ENCODE peak calls at places on chromosomes 2 and 18, in eight cellular contexts. I is non-pigmented ciliary epithelial cell, O is NCI-H1436 treated with DMSO at 0.1 percent for 48 hours, C is hypothalamus, B is EH, R is thoracic aorta, M is DND-41, H is suprapubic skin. V is an unnamed sample.

GRCh38 chr2:86417961-86418360 is 23.2 kb upstream of the KDM3A start:
- DNase-seq in I (no peak), H (no peak), M (no peak), R (no peak), B (no peak), C (no peak), O (no peak), V (peak)

GRCh38 chr2:230411484-230412368 is 4.3 kb upstream of the SP100 start:
- DNase-seq in C (no peak), O (no peak), M (peak), I (no peak), B (peak), H (peak), R (no peak), V (peak)

GRCh38 chr18:36247036-36247435 is 50.5 kb upstream of the FHOD3 start:
- DNase-seq in B (peak), M (no peak), O (no peak), R (no peak), I (no peak), H (no peak), C (no peak), V (no peak)

GRCh38 chr2:71694501-71695234 is 241.3 kb downstream of the DYSF start:
- DNase-seq in O (no peak), I (no peak), B (no peak), M (no peak), C (no peak), R (no peak), H (peak), V (no peak)

GRCh38 chr18:23701017-23701416 is 11.8 kb downstream of the LAMA3 start:
- DNase-seq in O (no peak), R (no peak), I (no peak), B (no peak), M (no peak), C (no peak), H (no peak), V (no peak)

GRCh38 chr2:186484062-186484735 is 1.9 kb upstream of the ZC3H15 start:
- DNase-seq in C (no peak), O (no peak), M (no peak), I (no peak), H (no peak), R (no peak), B (no peak), V (no peak)

GRCh38 chr2:53438056-53438455 is 329.5 kb upstream of the CHAC2 start:
- DNase-seq in R (no peak), C (no peak), H (no peak), M (no peak), B (no peak), I (no peak), O (no peak), V (no peak)

GRCh38 chr2:71922501-71923142 is 225.0 kb downstream of the CYP26B1 start:
- DNase-seq in I (no peak), O (no peak), M (no peak), H (no peak), B (no peak), R (no peak), C (no peak), V (no peak)

GRCh38 chr2:78431241-78431640 is 594.3 kb upstream of the REG3G start:
- DNase-seq in H (no peak), M (no peak), I (no peak), R (no peak), C (no peak), B (no peak), O (no peak), V (no peak)

GRCh38 chr2:99940963-99941362 is 201.4 kb downstream of the AFF3 start:
- DNase-seq in I (no peak), C (no peak), M (no peak), O (no peak), R (no peak), H (no peak), B (peak), V (peak)

GRCh38 chr18:55585586-55586521 is 2.1 kb downstream of the TCF4 start:
- DNase-seq in M (no peak), I (no peak), C (no peak), B (peak), R (no peak), H (no peak), O (no peak), V (peak)

GRCh38 chr2:78979380-78980238 is 45.9 kb upstream of the REG3G start:
- DNase-seq in R (no peak), H (no peak), O (no peak), B (no peak), I (no peak), M (peak), C (peak), V (peak)

GRCh38 chr2:128601298-128602037 is 282.8 kb upstream of the HS6ST1 start:
- DNase-seq in B (no peak), H (peak), C (no peak), M (no peak), R (no peak), I (no peak), O (no peak), V (no peak)

GRCh38 chr2:217822296-217823252 is 180.2 kb downstream of the TNS1 start:
- DNase-seq in O (no peak), H (no peak), B (peak), R (peak), I (no peak), M (no peak), C (no peak), V (peak)

GRCh38 chr2:71878626-71879508 is 268.8 kb downstream of the CYP26B1 start:
- DNase-seq in H (no peak), M (no peak), C (no peak), O (no peak), R (no peak), B (no peak), I (no peak), V (no peak)

GRCh38 chr2:182173944-182174622 is 188.4 kb downstream of the PPP1R1C start:
- DNase-seq in O (no peak), M (no peak), C (no peak), R (no peak), I (no peak), B (peak), H (no peak), V (no peak)

GRCh38 chr2:241748468-241749256 is 14.2 kb downstream of the D2HGDH start:
- DNase-seq in H (no peak), I (no peak), B (no peak), O (no peak), C (no peak), M (no peak), R (no peak), V (no peak)

GRCh38 chr18:3649559-3650426 is 199.8 kb downstream of the TGIF1 start:
- DNase-seq in H (no peak), C (no peak), O (no peak), B (peak), M (no peak), R (no peak), I (peak), V (peak)

GRCh38 chr2:108927936-108928659 is 60.9 kb downstream of the EDAR start:
- DNase-seq in R (no peak), O (peak), B (peak), C (no peak), I (peak), M (peak), H (no peak), V (peak)

GRCh38 chr2:3741867-3742602 is 38.7 kb downstream of the DCDC2C start:
- DNase-seq in M (no peak), O (no peak), B (no peak), R (no peak), C (no peak), H (no peak), I (no peak), V (no peak)

GRCh38 chr2:191942114-191943103 is 95.5 kb upstream of the CAVIN2 start:
- DNase-seq in M (no peak), O (no peak), R (no peak), I (no peak), B (peak), C (no peak), H (no peak), V (peak)

GRCh38 chr2:239566995-239567580 is 166.3 kb upstream of the HDAC4 start:
- DNase-seq in H (no peak), I (no peak), R (no peak), M (peak), O (no peak), C (no peak), B (no peak), V (peak)

GRCh38 chr2:220068877-220069276 is 441.4 kb downstream of the SLC4A3 start:
- DNase-seq in M (no peak), C (no peak), O (no peak), H (no peak), I (no peak), R (no peak), B (no peak), V (no peak)

GRCh38 chr2:38554973-38555595 is 47.6 kb downstream of the HNRNPLL start:
- DNase-seq in M (no peak), C (no peak), H (no peak), R (no peak), I (no peak), B (peak), O (no peak), V (peak)

GRCh38 chr2:179340678-179341077 is 76.0 kb upstream of the SESTD1 start:
- DNase-seq in R (no peak), H (no peak), B (peak), C (no peak), M (no peak), I (no peak), O (no peak), V (peak)